ENCODE peak calls at places on chromosomes 6 and 20, in four cellular contexts. H is activated B cell treated with CpG ODN at 0.5 μM for 24 hours, N is neural crest cell, X is left cardiac atrium. D is an unnamed sample.

GRCh38 chr6:144548525-144548924 is 263.4 kb downstream of the UTRN start:
- DNase-seq in H (no peak), N (no peak), X (no peak), D (no peak)

GRCh38 chr20:63500902-63501817 is 2.3 kb upstream of the EEF1A2 start:
- DNase-seq in H (no peak), N (no peak), X (no peak), D (peak)

GRCh38 chr6:113347420-113347819 is 509.7 kb upstream of the MARCKS start:
- DNase-seq in H (no peak), N (no peak), X (no peak), D (no peak)

GRCh38 chr20:46088409-46089075 is 1.2 kb downstream of the NCOA5 start:
- DNase-seq in H (no peak), N (no peak), X (no peak), D (no peak)

GRCh38 chr6:160810238-160810637 is 108.2 kb downstream of the PLG start:
- DNase-seq in H (no peak), N (no peak), X (no peak), D (no peak)

GRCh38 chr20:2631228-2631627 is 21.2 kb upstream of the NOP56 start:
- DNase-seq in H (no peak), N (no peak), X (no peak), D (no peak)

GRCh38 chr6:27139753-27140522 is 107.6 kb upstream of the PRSS16 start:
- DNase-seq in H (no peak), N (no peak), X (no peak), D (no peak)

GRCh38 chr20:62665826-62666735 is 23.8 kb downstream of the SLCO4A1 start:
- DNase-seq in H (no peak), N (no peak), X (no peak), D (no peak)

GRCh38 chr6:42702200-42702599 is 20.2 kb downstream of the PRPH2 start:
- DNase-seq in H (no peak), N (no peak), X (no peak), D (no peak)

GRCh38 chr6:32190946-32191677 is 1.1 kb upstream of the PBX2 start:
- DNase-seq in H (no peak), N (no peak), X (no peak), D (no peak)

GRCh38 chr6:158905277-158905676 is 86.1 kb upstream of the EZR start:
- DNase-seq in H (no peak), N (no peak), X (no peak), D (no peak)

D was measured in Right ventricle myocardium superior.